ENCODE peak calls at places on chromosomes 1 and 21, in four cellular contexts. One of them, this sample, is unnamed.

GRCh38 chr1:85850238-85850637 is 142.0 kb upstream of the ZNHIT6 start:
- DNase-seq in B cell: no peak
- DNase-seq in hypothalamus: no peak
- DNase-seq in Calu3: peak; percentile 15
- DNase-seq in this sample: peak; percentile 84

GRCh38 chr21:45532826-45533730 is 9.2 kb downstream of the SLC19A1 start:
- DNase-seq in hypothalamus: no peak
- DNase-seq in Calu3: no peak
- DNase-seq in B cell: no peak
- DNase-seq in this sample: no peak

GRCh38 chr1:42081475-42081874 is 71.7 kb upstream of the GUCA2B start:
- DNase-seq in hypothalamus: no peak
- DNase-seq in Calu3: peak; percentile 42
- DNase-seq in B cell: no peak
- DNase-seq in this sample: no peak

GRCh38 chr1:25031966-25032667 is 102.0 kb upstream of the RUNX3 start:
- DNase-seq in hypothalamus: no peak
- DNase-seq in Calu3: peak; percentile 45
- DNase-seq in B cell: peak; percentile 84
- DNase-seq in this sample: no peak

GRCh38 chr1:2627746-2628145 is 5.1 kb downstream of the MMEL1 start:
- DNase-seq in B cell: no peak
- DNase-seq in Calu3: no peak
- DNase-seq in hypothalamus: no peak
- DNase-seq in this sample: no peak

GRCh38 chr1:8241417-8242014 is 76.4 kb upstream of the SLC45A1 start:
- DNase-seq in hypothalamus: no peak
- DNase-seq in B cell: no peak
- DNase-seq in Calu3: no peak
- DNase-seq in this sample: no peak

GRCh38 chr1:186178426-186179043 is 196.5 kb downstream of the TPR start:
- DNase-seq in hypothalamus: no peak
- DNase-seq in Calu3: no peak
- DNase-seq in B cell: no peak
- DNase-seq in this sample: no peak

GRCh38 chr1:201883266-201883665 is 5.4 kb upstream of the SHISA4 start:
- DNase-seq in Calu3: no peak
- DNase-seq in hypothalamus: no peak
- DNase-seq in B cell: no peak
- DNase-seq in this sample: no peak

GRCh38 chr1:23496490-23497181 is 12.7 kb upstream of the ASAP3 start:
- DNase-seq in B cell: no peak
- DNase-seq in Calu3: no peak
- DNase-seq in hypothalamus: no peak
- DNase-seq in this sample: no peak

GRCh38 chr1:15029786-15030185 is 123.8 kb upstream of the TMEM51 start:
- DNase-seq in Calu3: no peak
- DNase-seq in B cell: no peak
- DNase-seq in hypothalamus: no peak
- DNase-seq in this sample: no peak

GRCh38 chr1:90317628-90318027 is 322.7 kb downstream of the ZNF326 start:
- DNase-seq in hypothalamus: no peak
- DNase-seq in B cell: no peak
- DNase-seq in Calu3: no peak
- DNase-seq in this sample: no peak

GRCh38 chr1:178023181-178023618 is 53.3 kb upstream of the SEC16B start:
- DNase-seq in B cell: no peak
- DNase-seq in hypothalamus: no peak
- DNase-seq in Calu3: no peak
- DNase-seq in this sample: no peak

GRCh38 chr1:70431874-70432273 is 20.8 kb downstream of the CTH start:
- DNase-seq in Calu3: no peak
- DNase-seq in B cell: no peak
- DNase-seq in hypothalamus: no peak
- DNase-seq in this sample: no peak

GRCh38 chr1:2428490-2428889 is 16.1 kb upstream of the PEX10 start:
- DNase-seq in B cell: no peak
- DNase-seq in Calu3: no peak
- DNase-seq in hypothalamus: no peak
- DNase-seq in this sample: no peak

GRCh38 chr1:30415171-30415940 is 308.0 kb downstream of the MATN1 start:
- DNase-seq in Calu3: no peak
- DNase-seq in B cell: no peak
- DNase-seq in hypothalamus: no peak
- DNase-seq in this sample: no peak

GRCh38 chr1:23027352-23027907 is 8.2 kb downstream of the KDM1A start:
- DNase-seq in B cell: no peak
- DNase-seq in Calu3: no peak
- DNase-seq in hypothalamus: no peak
- DNase-seq in this sample: no peak

GRCh38 chr1:248686815-248687214 is 15.8 kb downstream of the OR14I1 start:
- DNase-seq in hypothalamus: no peak
- DNase-seq in B cell: peak; percentile 68
- DNase-seq in Calu3: peak; percentile 22
- DNase-seq in this sample: no peak

GRCh38 chr1:215594640-215595039 is 27.5 kb downstream of the KCTD3 start:
- DNase-seq in B cell: no peak
- DNase-seq in Calu3: no peak
- DNase-seq in hypothalamus: no peak
- DNase-seq in this sample: no peak

GRCh38 chr1:218304281-218305039 is 19.4 kb downstream of the RRP15 start:
- DNase-seq in hypothalamus: no peak
- DNase-seq in Calu3: no peak
- DNase-seq in B cell: no peak
- DNase-seq in this sample: no peak

GRCh38 chr1:232968965-232969364 is 18.6 kb downstream of the NTPCR start:
- DNase-seq in B cell: no peak
- DNase-seq in Calu3: no peak
- DNase-seq in hypothalamus: no peak
- DNase-seq in this sample: no peak

GRCh38 chr21:32641715-32642698 is 29.8 kb upstream of the CFAP298 start:
- DNase-seq in B cell: no peak
- DNase-seq in hypothalamus: no peak
- DNase-seq in Calu3: no peak
- DNase-seq in this sample: no peak

This sample was measured in HCT116.